ENCODE peak calls at places on chromosomes 16 and 17, in seven cellular contexts. V, Y, B, X, L, W and R are unnamed samples. For H3K36me3, the result is how much of the 10 kb centered on the place peaks cover.

GRCh38 chr16:27228621-27229501 is 25.5 kb downstream of the KDM8 start:
- DNase-seq in V (no peak), Y (no peak), B (peak), X (no peak), L (no peak), W (no peak), R (no peak)

GRCh38 chr17:50056217-50056960 is 479 bp downstream of the ITGA3 start:
- DNase-seq in V (peak), Y (peak), B (peak), X (no peak), L (peak), W (peak), R (peak)

GRCh38 chr16:27430923-27431484 is 29.0 kb downstream of the IL21R start:
- DNase-seq in V (no peak), Y (no peak), B (no peak), X (no peak), L (peak), W (no peak), R (no peak)

GRCh38 chr16:30401768-30402425 is 5.5 kb upstream of the ZNF771 start:
- DNase-seq in V (no peak), Y (no peak), B (no peak), X (no peak), L (no peak), W (no peak), R (no peak)

GRCh38 chr16:1998360-1998835 is 8.6 kb downstream of the SYNGR3 start:
- DNase-seq in V (no peak), Y (no peak), B (no peak), X (no peak), L (no peak), W (no peak), R (no peak)

GRCh38 chr17:8518346-8518745 is 82.7 kb downstream of the NDEL1 start:
- DNase-seq in V (no peak), Y (no peak), B (no peak), X (no peak), L (no peak), W (no peak), R (no peak)

GRCh38 chr16:57759541-57760356 is 24.2 kb downstream of the KATNB1 start:
- DNase-seq in V (peak), Y (peak), B (no peak), X (no peak), L (no peak), W (no peak), R (no peak)

GRCh38 chr16:89890200-89890599 is 16.8 kb downstream of the TCF25 start:
- DNase-seq in V (no peak), Y (no peak), B (no peak), X (no peak), L (no peak), W (no peak), R (no peak)

GRCh38 chr17:66636111-66636510 is 198.8 kb upstream of the CACNG5 start:
- DNase-seq in V (no peak), Y (no peak), B (no peak), X (no peak), L (peak), W (no peak), R (no peak)

GRCh38 chr16:1343428-1344242 is 8.0 kb downstream of the TSR3 start:
- DNase-seq in V (no peak), Y (no peak), B (no peak), X (no peak), L (no peak), W (no peak), R (no peak)

GRCh38 chr16:80997139-80997798 is 9.4 kb downstream of the CMC2 start:
- DNase-seq in V (no peak), Y (no peak), B (no peak), X (no peak), L (peak), W (no peak), R (no peak)

GRCh38 chr17:21548236-21548635 is 144.1 kb upstream of the KCNJ18 start:
- DNase-seq in V (no peak), Y (no peak), B (no peak), X (no peak), L (no peak), W (no peak), R (no peak)

GRCh38 chr17:54891176-54891821 is 9.4 kb upstream of the TOM1L1 start:
- DNase-seq in V (peak), Y (no peak), B (peak), X (no peak), L (peak), W (peak), R (no peak)

GRCh38 chr17:8481089-8481488 is 45.4 kb downstream of the NDEL1 start:
- DNase-seq in V (no peak), Y (no peak), B (no peak), X (no peak), L (no peak), W (no peak), R (no peak)

GRCh38 chr16:11799017-11799381 is 1.9 kb upstream of the ZC3H7A start:
- DNase-seq in V (no peak), Y (no peak), B (no peak), X (no peak), L (no peak), W (no peak), R (no peak)

GRCh38 chr17:1197781-1198490 is 18.2 kb upstream of the ABR start:
- DNase-seq in V (no peak), Y (peak), B (peak), X (peak), L (peak), W (no peak), R (peak)

GRCh38 chr17:67441052-67441738 is 64.1 kb downstream of the PITPNC1 start:
- DNase-seq in V (no peak), Y (no peak), B (no peak), X (no peak), L (peak), W (peak), R (peak)

GRCh38 chr16:68936729-68937631 is 93.6 kb downstream of the TANGO6 start:
- DNase-seq in V (no peak), Y (no peak), B (no peak), X (no peak), L (peak), W (no peak), R (no peak)

GRCh38 chr17:80774643-80775281 is 216.9 kb upstream of the CHMP6 start:
- DNase-seq in V (no peak), Y (no peak), B (no peak), X (no peak), L (no peak), W (no peak), R (no peak)

GRCh38 chr16:80350066-80350465 is 190.7 kb upstream of the DYNLRB2 start:
- DNase-seq in V (no peak), Y (no peak), B (no peak), X (no peak), L (no peak), W (no peak), R (no peak)

GRCh38 chr17:42459256-42459982 is 741 bp downstream of the ATP6V0A1 start:
- DNase-seq in V (peak), Y (peak), B (peak), X (peak), L (peak), W (peak), R (peak)

GRCh38 chr17:40322417-40323315 is 13.7 kb downstream of the RARA start:
- DNase-seq in V (peak), Y (peak), B (peak), X (no peak), L (peak), W (no peak), R (peak)

GRCh38 chr17:73030501-73030911 is 62.0 kb downstream of the SLC39A11 start:
- DNase-seq in V (no peak), Y (no peak), B (peak), X (no peak), L (peak), W (no peak), R (no peak)

GRCh38 chr16:78122774-78123315 is 23.4 kb downstream of the WWOX start:
- DNase-seq in V (peak), Y (no peak), B (no peak), X (no peak), L (peak), W (peak), R (no peak)

GRCh38 chr16:50751528-50751927 is 9.6 kb downstream of the CYLD start:
- DNase-seq in V (no peak), Y (no peak), B (no peak), X (no peak), L (no peak), W (no peak), R (no peak)

GRCh38 chr17:29712677-29713076 is 90.0 kb upstream of the CORO6 start:
- DNase-seq in V (no peak), Y (no peak), B (no peak), X (no peak), L (no peak), W (no peak), R (no peak)

GRCh38 chr16:59249049-59249448 is 514.9 kb upstream of the GOT2 start:
- DNase-seq in V (peak), Y (no peak), B (no peak), X (no peak), L (no peak), W (peak), R (no peak)
- TF ChIP-seq CTCF in V (peak), Y (no peak), B (no peak), X (no peak), L (no peak), W (peak), R (no peak)

GRCh38 chr17:57608369-57609124 is 136.6 kb downstream of the CCDC182 start:
- DNase-seq in V (no peak), Y (no peak), B (no peak), X (no peak), L (no peak), W (peak), R (no peak)
- H3K36me3 ChIP-seq in V (under half), Y (under half), B (under half), X (under half), L (under half), W (under half), R (under half)

GRCh38 chr16:85078952-85079351 is 33.3 kb downstream of the CIBAR2 start:
- DNase-seq in V (no peak), Y (no peak), B (no peak), X (no peak), L (no peak), W (no peak), R (no peak)

GRCh38 chr16:85078176-85078700 is 34.0 kb downstream of the CIBAR2 start:
- DNase-seq in V (no peak), Y (peak), B (no peak), X (no peak), L (no peak), W (no peak), R (no peak)

GRCh38 chr16:85075236-85075924 is 36.9 kb downstream of the CIBAR2 start:
- DNase-seq in V (peak), Y (no peak), B (no peak), X (no peak), L (no peak), W (peak), R (no peak)

GRCh38 chr16:85077576-85078125 is 34.6 kb downstream of the CIBAR2 start:
- DNase-seq in V (no peak), Y (peak), B (no peak), X (no peak), L (no peak), W (no peak), R (no peak)

GRCh38 chr16:85077039-85077438 is 35.2 kb downstream of the CIBAR2 start:
- DNase-seq in V (peak), Y (no peak), B (no peak), X (no peak), L (no peak), W (no peak), R (no peak)
- TF ChIP-seq CTCF in V (no peak), Y (no peak), B (no peak), X (no peak), L (no peak), W (no peak), R (no peak)

DNA sequence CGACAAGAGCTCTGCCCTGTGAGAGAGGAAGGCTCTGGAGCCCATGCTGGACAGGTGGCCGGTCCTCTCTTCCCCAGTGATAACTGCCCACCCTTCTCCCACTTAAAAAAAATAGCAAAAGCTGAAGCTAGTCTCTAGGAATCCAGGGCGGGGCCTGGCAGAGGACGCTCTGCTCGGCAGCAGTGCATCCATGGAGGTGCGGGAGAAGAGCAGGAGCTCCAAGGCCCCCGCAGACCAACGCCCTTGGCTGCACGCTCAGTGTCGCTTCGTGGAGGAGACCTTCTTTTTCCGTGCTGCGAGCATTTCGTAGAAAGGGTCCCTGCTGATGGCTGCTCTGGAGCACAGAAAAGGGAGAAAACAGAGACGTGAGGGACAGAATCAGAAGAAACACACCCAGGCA is 98.6 kb upstream of the DNAH17 start:
- DNase-seq in V (no peak), Y (no peak), B (no peak), X (no peak), L (no peak), W (no peak), R (no peak)
- H3K36me3 ChIP-seq in V (under half), Y (under half), B (under half), X (under half), L (under half), W (under half), R (half or more)

DNA sequence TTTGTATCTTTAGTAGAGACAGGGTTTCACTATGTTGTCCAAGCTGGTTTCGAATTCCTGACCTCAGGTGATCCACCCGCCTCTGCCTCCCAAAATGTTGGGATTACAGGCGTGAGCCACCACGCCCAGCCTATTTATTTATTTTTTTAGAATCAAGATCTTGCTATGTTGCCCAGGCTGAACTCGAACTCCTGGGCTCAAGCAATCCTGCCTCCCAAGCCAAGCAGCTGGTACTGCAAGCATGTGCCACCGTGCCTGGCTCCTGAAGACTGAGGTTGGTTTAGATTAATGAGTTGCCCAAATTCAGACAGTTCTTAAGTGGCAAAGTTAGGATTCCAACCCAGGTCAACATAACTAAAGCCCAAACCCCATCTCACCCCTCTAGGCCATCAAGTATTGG is 7.9 kb downstream of the SLC52A1 start:
- DNase-seq in V (no peak), Y (no peak), B (no peak), X (no peak), L (no peak), W (no peak), R (no peak)
- TF ChIP-seq CTCF in V (no peak), Y (no peak), B (no peak), X (no peak), L (no peak), W (no peak), R (no peak)

GRCh38 chr17:82240506-82241182 is 11.8 kb downstream of the SLC16A3 start:
- DNase-seq in V (no peak), Y (peak), B (no peak), X (no peak), L (no peak), W (no peak), R (no peak)
- H3K36me3 ChIP-seq in V (under half), Y (under half), B (under half), X (under half), L (under half), W (under half), R (under half)

GRCh38 chr17:31538080-31538762 is 146.7 kb downstream of the RAB11FIP4 start:
- DNase-seq in V (no peak), Y (peak), B (no peak), X (no peak), L (no peak), W (no peak), R (peak)
- TF ChIP-seq CTCF in V (no peak), Y (no peak), B (no peak), X (no peak), L (no peak), W (no peak), R (no peak)

GRCh38 chr16:86536621-86537020 is 18.4 kb downstream of the MTHFSD start:
- DNase-seq in V (no peak), Y (peak), B (no peak), X (no peak), L (no peak), W (no peak), R (no peak)
- H3K36me3 ChIP-seq in V (under half), Y (under half), B (under half), X (under half), L (under half), W (under half), R (under half)

GRCh38 chr17:74118504-74118903 is 85.0 kb upstream of the RPL38 start:
- DNase-seq in V (peak), Y (peak), B (no peak), X (no peak), L (peak), W (peak), R (no peak)
- TF ChIP-seq CTCF in V (peak), Y (no peak), B (no peak), X (no peak), L (peak), W (peak), R (no peak)